ENCODE peak calls at places on chromosomes 13 and 19, in four cellular contexts. One of them, this sample, is unnamed.

GRCh38 chr19:6717036-6717435 is 3.4 kb downstream of the C3 start:
- DNase-seq in heart left ventricle: no peak
- DNase-seq in HCT116: no peak
- DNase-seq in lung: no peak
- DNase-seq in this sample: no peak

GRCh38 chr13:21676611-21677021 is 5.7 kb downstream of the FGF9 start:
- DNase-seq in heart left ventricle: no peak
- DNase-seq in HCT116: no peak
- DNase-seq in lung: no peak
- DNase-seq in this sample: peak; percentile 67

GRCh38 chr13:113589961-113590339 is 5.4 kb downstream of the TFDP1 start:
- DNase-seq in heart left ventricle: no peak
- DNase-seq in HCT116: no peak
- DNase-seq in lung: no peak
- DNase-seq in this sample: peak; percentile 36

GRCh38 chr13:62014299-62014698 is 598.6 kb upstream of the PCDH20 start:
- DNase-seq in heart left ventricle: no peak
- DNase-seq in HCT116: peak; percentile 24
- DNase-seq in lung: no peak
- DNase-seq in this sample: peak; percentile 24

GRCh38 chr19:8377598-8377997 is 12.6 kb upstream of the RAB11B start:
- DNase-seq in heart left ventricle: peak; percentile 11
- DNase-seq in HCT116: no peak
- DNase-seq in lung: no peak
- DNase-seq in this sample: no peak

GRCh38 chr19:28075229-28075628 is 1137.7 kb downstream of the UQCRFS1 start:
- DNase-seq in heart left ventricle: no peak
- DNase-seq in HCT116: no peak
- DNase-seq in lung: no peak
- DNase-seq in this sample: no peak

GRCh38 chr13:51282322-51282721 is 57.2 kb upstream of the SERPINE3 start:
- DNase-seq in heart left ventricle: no peak
- DNase-seq in HCT116: no peak
- DNase-seq in lung: no peak
- DNase-seq in this sample: no peak

GRCh38 chr19:17327654-17328516 is 6.8 kb downstream of the ANO8 start:
- DNase-seq in heart left ventricle: no peak
- DNase-seq in HCT116: peak; percentile 82
- DNase-seq in lung: peak; percentile 83
- DNase-seq in this sample: peak; percentile 86

GRCh38 chr13:44171151-44171550 is 202.5 kb upstream of the SERP2 start:
- DNase-seq in heart left ventricle: no peak
- DNase-seq in HCT116: no peak
- DNase-seq in lung: peak; percentile 17
- DNase-seq in this sample: no peak

GRCh38 chr13:45928843-45929242 is 77.3 kb upstream of the SIAH3 start:
- DNase-seq in heart left ventricle: no peak
- DNase-seq in HCT116: no peak
- DNase-seq in lung: no peak
- DNase-seq in this sample: no peak

GRCh38 chr19:13026478-13026999 is 31.3 kb downstream of the NFIX start:
- DNase-seq in heart left ventricle: no peak
- DNase-seq in HCT116: no peak
- DNase-seq in lung: no peak
- DNase-seq in this sample: no peak

GRCh38 chr19:55316646-55317045 is 8.5 kb downstream of the TMEM150B start:
- DNase-seq in heart left ventricle: no peak
- DNase-seq in HCT116: no peak
- DNase-seq in lung: no peak
- DNase-seq in this sample: no peak

GRCh38 chr13:59452189-59452588 is 711.5 kb downstream of the DIAPH3 start:
- DNase-seq in heart left ventricle: no peak
- DNase-seq in HCT116: no peak
- DNase-seq in lung: no peak
- DNase-seq in this sample: no peak

GRCh38 chr13:46170268-46170667 is 11.7 kb downstream of the LCP1 start:
- DNase-seq in heart left ventricle: no peak
- DNase-seq in HCT116: no peak
- DNase-seq in lung: no peak
- DNase-seq in this sample: no peak

GRCh38 chr19:48757741-48758144 is 2.4 kb downstream of the FGF21 start:
- DNase-seq in heart left ventricle: peak; percentile 11
- DNase-seq in HCT116: no peak
- DNase-seq in lung: no peak
- DNase-seq in this sample: no peak

GRCh38 chr13:107942030-107942617 is 273.2 kb downstream of the LIG4 start:
- DNase-seq in heart left ventricle: no peak
- DNase-seq in HCT116: no peak
- DNase-seq in lung: no peak
- DNase-seq in this sample: no peak

GRCh38 chr13:51804295-51805172 is 571 bp upstream of the DHRS12 start:
- DNase-seq in heart left ventricle: peak; percentile 50
- DNase-seq in HCT116: no peak
- DNase-seq in lung: no peak
- DNase-seq in this sample: no peak

GRCh38 chr13:79724348-79725103 is 243.6 kb downstream of the NDFIP2 start:
- DNase-seq in heart left ventricle: no peak
- DNase-seq in HCT116: no peak
- DNase-seq in lung: no peak
- DNase-seq in this sample: peak; percentile 67

GRCh38 chr19:18364826-18365528 is 21.0 kb upstream of the GDF15 start:
- DNase-seq in heart left ventricle: peak; percentile 70
- DNase-seq in HCT116: peak; percentile 96
- DNase-seq in lung: peak; percentile 90
- DNase-seq in this sample: peak; percentile 60

GRCh38 chr19:22052644-22053013 is 345 bp downstream of the ZNF257 start:
- DNase-seq in heart left ventricle: peak; percentile 30
- DNase-seq in HCT116: no peak
- DNase-seq in lung: no peak
- DNase-seq in this sample: no peak

GRCh38 chr19:6732803-6733337 is 4.5 kb downstream of the GPR108 start:
- DNase-seq in heart left ventricle: no peak
- DNase-seq in HCT116: no peak
- DNase-seq in lung: no peak
- DNase-seq in this sample: no peak

GRCh38 chr13:36921902-36922301 is 1.9 kb upstream of the SMAD9 start:
- DNase-seq in heart left ventricle: no peak
- DNase-seq in HCT116: no peak
- DNase-seq in lung: no peak
- DNase-seq in this sample: no peak

GRCh38 chr19:51784922-51785690 is 9.9 kb upstream of the FPR3 start:
- DNase-seq in heart left ventricle: peak; percentile 74
- DNase-seq in HCT116: no peak
- DNase-seq in lung: peak; percentile 62
- DNase-seq in this sample: no peak

GRCh38 chr19:41192574-41193419 is at the start of gene CYP2S1:
- DNase-seq in heart left ventricle: no peak
- DNase-seq in HCT116: peak; percentile 15
- DNase-seq in lung: no peak
- DNase-seq in this sample: peak; percentile 90
- H3K4me3 ChIP-seq in heart left ventricle: peak within 1 kb of the TSS; percentile 24
- H3K4me3 ChIP-seq in HCT116: peak within 1 kb of the TSS; percentile 75
- H3K4me3 ChIP-seq in lung: peak within 1 kb of the TSS; percentile 11
- H3K4me3 ChIP-seq in this sample: peak within 1 kb of the TSS; percentile 85

DNA sequence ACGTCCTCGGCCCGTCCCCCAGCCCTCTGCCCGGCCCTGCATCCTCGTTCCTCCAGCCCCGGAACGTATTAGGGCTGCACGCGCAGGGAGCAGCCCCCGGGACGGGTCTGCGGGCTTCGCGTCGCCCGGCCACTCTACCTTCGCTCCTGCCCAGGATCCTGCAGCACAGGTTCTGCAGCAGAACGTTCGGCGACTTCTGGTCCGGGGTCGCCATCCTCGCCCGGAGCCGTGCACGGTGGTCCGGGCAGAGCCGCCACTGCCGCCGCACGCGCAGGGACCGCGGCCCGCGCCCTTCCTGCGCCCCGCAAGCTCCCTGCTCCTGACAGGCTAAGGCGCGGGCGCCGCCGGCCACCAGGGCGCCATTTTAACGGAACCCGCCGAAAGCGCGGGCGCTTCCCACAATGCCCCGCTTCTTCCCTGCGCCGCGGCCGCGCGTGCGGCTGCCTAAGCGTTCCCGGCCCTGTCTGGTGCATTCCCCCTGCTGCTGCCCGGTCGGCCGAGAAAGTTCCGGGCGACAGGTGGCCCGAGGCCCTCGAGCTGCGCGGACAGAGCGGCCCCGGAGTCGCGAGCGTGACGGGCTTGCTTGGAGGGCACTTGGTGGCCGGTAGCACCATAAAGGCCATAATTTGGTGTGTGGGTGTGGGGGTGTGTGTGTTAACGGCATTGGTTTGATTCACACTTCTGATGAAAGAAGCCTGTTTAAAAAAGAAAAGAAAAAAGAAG is at the start of gene TUBGCP3:
- DNase-seq in heart left ventricle: peak; percentile 91
- DNase-seq in HCT116: peak; percentile 54
- DNase-seq in lung: peak; percentile 86
- DNase-seq in this sample: peak; percentile 91
- TF ChIP-seq CTCF in heart left ventricle: peak; percentile 3
- TF ChIP-seq CTCF in HCT116: no peak
- TF ChIP-seq CTCF in lung: no peak
- TF ChIP-seq CTCF in this sample: no peak

DNA sequence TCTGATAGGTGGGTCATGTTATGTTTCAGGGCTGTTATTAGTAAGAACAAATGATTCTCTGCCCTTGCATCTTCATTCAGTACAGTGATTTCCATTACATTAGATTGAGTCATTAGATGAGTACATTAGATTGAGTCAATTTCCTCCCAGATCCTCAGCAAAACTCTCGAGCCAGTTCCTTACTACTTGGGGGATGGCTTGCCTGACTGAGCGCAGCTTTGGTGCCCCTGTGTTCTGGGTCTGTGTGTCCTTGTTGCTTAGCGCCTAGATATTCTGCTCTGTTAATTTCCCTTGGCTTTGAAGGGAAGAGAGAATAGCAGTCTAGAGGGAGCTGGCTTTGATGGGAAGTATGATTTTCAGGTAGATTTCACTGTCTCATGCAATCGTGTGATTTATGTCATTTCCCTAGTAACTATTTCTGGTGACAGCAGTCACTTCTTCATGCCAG is 19.1 kb upstream of the SCEL start:
- DNase-seq in heart left ventricle: no peak
- DNase-seq in HCT116: no peak
- DNase-seq in lung: no peak
- DNase-seq in this sample: no peak
- H3K27me3 ChIP-seq in heart left ventricle: no peaks in the 10 kb centered on the region
- H3K27me3 ChIP-seq in HCT116: no peaks in the 10 kb centered on the region
- H3K27me3 ChIP-seq in lung: no peaks in the 10 kb centered on the region
- H3K27me3 ChIP-seq in this sample: no peaks in the 10 kb centered on the region

GRCh38 chr19:34356875-34357274 is 8.1 kb upstream of the GPI start:
- DNase-seq in heart left ventricle: no peak
- DNase-seq in HCT116: no peak
- DNase-seq in lung: no peak
- DNase-seq in this sample: no peak

GRCh38 chr19:34355201-34355600 is 9.8 kb upstream of the GPI start:
- DNase-seq in heart left ventricle: no peak
- DNase-seq in HCT116: no peak
- DNase-seq in lung: no peak
- DNase-seq in this sample: no peak

GRCh38 chr19:34359140-34359953 is 5.6 kb upstream of the GPI start:
- DNase-seq in heart left ventricle: peak; percentile 98
- DNase-seq in HCT116: peak; percentile 98
- DNase-seq in lung: peak; percentile 97
- DNase-seq in this sample: peak; percentile 100

GRCh38 chr19:34359954-34360315 is 5.1 kb upstream of the GPI start:
- DNase-seq in heart left ventricle: no peak
- DNase-seq in HCT116: no peak
- DNase-seq in lung: no peak
- DNase-seq in this sample: peak; percentile 13

DNA sequence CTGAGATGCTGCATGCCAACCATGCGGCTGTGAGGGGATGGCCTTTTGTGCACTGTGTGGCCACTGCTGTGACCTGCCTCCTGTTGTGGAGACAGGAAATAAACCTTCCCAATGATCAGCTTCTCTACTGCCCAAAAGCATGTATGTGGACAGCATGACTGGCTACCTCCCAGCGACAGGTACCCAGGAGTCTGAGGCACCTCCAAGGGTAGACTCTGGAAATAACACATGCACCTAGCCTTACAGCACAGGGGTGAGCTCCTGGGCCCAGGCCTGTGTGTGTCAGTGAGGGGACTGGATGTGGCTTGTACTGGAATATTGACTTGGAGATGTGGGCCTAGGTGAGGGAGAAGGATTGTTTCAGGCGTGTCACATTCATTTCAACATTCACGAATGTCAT is 7.6 kb upstream of the GPI start:
- DNase-seq in heart left ventricle: no peak
- DNase-seq in HCT116: no peak
- DNase-seq in lung: no peak
- DNase-seq in this sample: no peak
- H3K4me3 ChIP-seq in heart left ventricle: no peak overlapping the region
- H3K4me3 ChIP-seq in HCT116: no peak overlapping the region
- H3K4me3 ChIP-seq in lung: no peak overlapping the region
- H3K4me3 ChIP-seq in this sample: no peak overlapping the region

GRCh38 chr19:39052243-39052746 is 19.9 kb upstream of the FBXO27 start:
- DNase-seq in heart left ventricle: no peak
- DNase-seq in HCT116: no peak
- DNase-seq in lung: peak; percentile 41
- DNase-seq in this sample: peak; percentile 77
- TF ChIP-seq CTCF in heart left ventricle: peak; percentile 48
- TF ChIP-seq CTCF in HCT116: peak; percentile 84
- TF ChIP-seq CTCF in lung: peak; percentile 46
- TF ChIP-seq CTCF in this sample: peak; percentile 69